ENCODE peak calls at places on chromosomes 16 and 17, in eight cellular contexts. Z is mucosa of descending colon, S is epithelial cell of esophagus, Q is AG09319, M is body of pancreas, V is glutamatergic neuron, J is progenitor cell of endocrine pancreas, A is A549. R is an unnamed sample.

GRCh38 chr16:85033153-85033552 is 5.6 kb downstream of the KIAA0513 start:
- DNase-seq in Q (no peak), V (no peak), A (no peak), M (no peak), S (no peak), J (no peak), Z (no peak), R (no peak)

GRCh38 chr17:14015286-14015685 is 54.0 kb upstream of the COX10 start:
- DNase-seq in M (no peak), J (no peak), Z (no peak), Q (no peak), A (no peak), V (no peak), S (no peak), R (no peak)

GRCh38 chr16:85491798-85492616 is 121.1 kb upstream of the GSE1 start:
- DNase-seq in V (no peak), S (peak; percentile 59), Z (peak; percentile 56), J (no peak), A (no peak), M (peak; percentile 92), Q (no peak), R (no peak)

GRCh38 chr17:43669971-43670644 is 8.4 kb upstream of the MEOX1 start:
- DNase-seq in A (no peak), J (no peak), V (no peak), S (no peak), M (no peak), Z (peak; percentile 62), Q (no peak), R (no peak)

GRCh38 chr17:70699408-70699807 is 530.1 kb downstream of the KCNJ2 start:
- DNase-seq in J (no peak), M (no peak), Z (no peak), Q (no peak), V (no peak), S (no peak), A (no peak), R (no peak)

GRCh38 chr17:41959336-41960095 is 7.1 kb upstream of the CNP start:
- DNase-seq in S (peak; percentile 59), A (peak; percentile 76), Q (peak; percentile 22), J (no peak), M (peak; percentile 52), Z (no peak), V (peak; percentile 63), R (no peak)

GRCh38 chr16:69513180-69513966 is 52.4 kb upstream of the NFAT5 start:
- DNase-seq in J (no peak), M (no peak), V (no peak), A (no peak), Z (no peak), Q (no peak), S (peak; percentile 97), R (no peak)

GRCh38 chr17:40763752-40764151 is 8.2 kb downstream of the KRT26 start:
- DNase-seq in S (no peak), M (no peak), J (no peak), Z (no peak), Q (no peak), A (no peak), V (no peak), R (no peak)

GRCh38 chr17:1634841-1635650 is 6.4 kb upstream of the SLC43A2 start:
- DNase-seq in V (no peak), J (no peak), Q (no peak), Z (no peak), M (no peak), A (no peak), S (no peak), R (no peak)

GRCh38 chr17:75842963-75843576 is 1.1 kb downstream of the UNC13D start:
- DNase-seq in Q (no peak), S (no peak), V (peak; percentile 12), A (no peak), Z (no peak), M (no peak), J (no peak), R (no peak)

GRCh38 chr17:57626520-57627210 is 118.4 kb downstream of the CCDC182 start:
- DNase-seq in Q (no peak), J (no peak), A (no peak), S (no peak), V (no peak), Z (no peak), M (no peak), R (no peak)

GRCh38 chr16:53429221-53429943 is 4.9 kb upstream of the RBL2 start:
- DNase-seq in Q (no peak), J (no peak), M (no peak), A (no peak), S (peak; percentile 72), V (no peak), Z (peak; percentile 28), R (no peak)

GRCh38 chr16:1645914-1646525 is 32.1 kb upstream of the JPT2 start:
- DNase-seq in M (no peak), S (peak; percentile 86), Q (no peak), V (no peak), J (no peak), Z (no peak), A (peak; percentile 87), R (no peak)

GRCh38 chr17:66088173-66088572 is 103.8 kb downstream of the CEP112 start:
- DNase-seq in Z (no peak), M (no peak), Q (no peak), A (no peak), J (no peak), V (no peak), S (no peak), R (no peak)

GRCh38 chr17:74737299-74738050 is 419 bp downstream of the RAB37 start:
- DNase-seq in M (no peak), S (no peak), A (peak; percentile 80), Q (no peak), Z (no peak), J (no peak), V (peak; percentile 68), R (peak; percentile 66)
- TF ChIP-seq CTCF in M (no peak), S (peak; percentile 27), A (peak; percentile 44), Q (peak; percentile 23), Z (no peak), J (peak; percentile 43), V (peak; percentile 34), R (peak; percentile 65)

GRCh38 chr16:28139530-28139929 is 72.2 kb downstream of the XPO6 start:
- DNase-seq in V (no peak), S (no peak), Z (no peak), M (no peak), A (peak; percentile 22), Q (no peak), J (no peak), R (no peak)

GRCh38 chr16:28140788-28141618 is 70.8 kb downstream of the XPO6 start:
- DNase-seq in Z (peak; percentile 43), V (no peak), S (peak; percentile 56), M (no peak), A (no peak), Q (no peak), J (no peak), R (peak; percentile 72)

GRCh38 chr16:28131743-28132393 is 68.4 kb upstream of the GSG1L start:
- DNase-seq in V (no peak), Z (no peak), M (no peak), S (no peak), Q (no peak), A (no peak), J (no peak), R (no peak)

GRCh38 chr16:28133666-28134065 is 70.2 kb upstream of the GSG1L start:
- DNase-seq in V (no peak), Z (no peak), Q (no peak), S (no peak), A (no peak), M (no peak), J (no peak), R (no peak)

DNA sequence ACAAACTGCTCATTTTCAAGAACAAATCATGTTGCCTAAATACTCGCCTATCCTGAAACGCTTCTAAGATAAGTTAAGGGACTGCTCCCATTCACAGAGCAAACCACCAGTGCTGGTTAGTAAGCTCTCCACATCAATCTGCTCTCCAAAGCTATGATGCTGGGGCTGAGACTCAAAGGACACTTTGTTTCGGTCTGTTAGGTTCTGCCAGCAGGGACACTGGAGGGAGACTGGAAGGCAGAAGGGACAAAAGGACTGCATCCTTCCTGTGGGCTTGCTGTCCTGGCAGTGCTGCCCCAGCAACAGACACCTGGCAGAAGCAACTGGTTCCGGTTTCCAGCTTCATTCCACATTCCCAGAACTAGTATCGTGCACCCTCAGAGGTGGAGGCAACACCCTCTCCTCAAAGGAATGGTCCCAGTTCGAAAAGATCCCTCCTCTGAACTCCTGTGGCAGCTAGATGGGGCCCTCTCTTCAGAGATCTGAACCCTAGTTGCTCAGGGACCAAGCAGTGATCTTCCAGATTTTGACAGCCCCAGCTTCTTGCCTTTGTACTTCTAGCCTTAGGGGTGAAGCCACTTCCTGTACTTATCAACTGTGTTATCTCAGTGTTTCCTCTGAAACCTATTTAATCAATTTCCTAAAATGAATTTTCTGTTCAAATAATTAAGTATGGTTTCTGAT is 73.4 kb upstream of the GSG1L start:
- DNase-seq in J (no peak), A (no peak), M (no peak), Q (no peak), Z (no peak), V (no peak), S (no peak), R (no peak)
- TF ChIP-seq CTCF in J (no peak), A (no peak), M (no peak), Q (no peak), Z (no peak), V (no peak), S (no peak), R (no peak)

DNA sequence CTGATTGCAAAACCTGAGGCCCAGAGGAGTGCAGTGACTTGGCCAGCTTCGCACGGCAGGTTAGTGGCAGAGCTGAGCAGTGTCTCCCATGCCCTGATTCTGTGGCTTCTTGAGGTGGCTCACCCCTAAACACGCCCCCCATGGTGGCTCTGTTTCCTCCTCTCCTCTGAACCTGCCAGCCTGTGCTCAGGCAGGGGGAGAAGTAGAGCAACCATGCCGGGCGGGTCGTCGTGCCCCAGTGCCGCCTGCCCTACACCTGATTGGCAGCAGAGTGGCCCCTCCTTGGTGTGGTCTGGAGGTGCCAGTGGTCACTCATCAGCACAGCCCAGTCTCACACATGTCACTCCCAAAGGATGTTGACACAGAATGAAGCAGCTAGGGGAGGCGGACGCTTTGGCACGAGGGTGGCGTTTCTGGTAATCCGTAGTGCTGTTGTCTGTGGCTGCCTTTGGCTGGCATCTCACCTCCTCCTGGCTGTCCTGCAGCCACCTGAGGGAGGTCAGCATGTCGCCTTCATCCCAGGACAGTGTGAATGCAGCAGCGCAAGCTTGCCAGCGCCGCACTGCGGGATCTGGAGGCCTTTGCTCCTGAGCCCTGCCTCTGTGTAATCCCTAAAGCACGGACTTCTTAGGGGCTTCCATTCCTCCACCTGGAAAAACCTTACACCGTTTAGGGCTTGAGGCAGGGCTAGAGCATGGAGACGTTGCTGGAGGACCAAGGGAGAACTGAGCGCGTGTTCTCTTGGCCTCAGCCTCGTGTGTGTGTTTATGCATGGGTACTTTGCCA is 294.7 kb downstream of the SEC14L1 start:
- DNase-seq in V (no peak), J (no peak), Q (no peak), A (no peak), M (no peak), S (no peak), Z (no peak), R (no peak)
- TF ChIP-seq CTCF in V (no peak), J (no peak), Q (no peak), A (no peak), M (no peak), S (no peak), Z (no peak), R (no peak)

DNA sequence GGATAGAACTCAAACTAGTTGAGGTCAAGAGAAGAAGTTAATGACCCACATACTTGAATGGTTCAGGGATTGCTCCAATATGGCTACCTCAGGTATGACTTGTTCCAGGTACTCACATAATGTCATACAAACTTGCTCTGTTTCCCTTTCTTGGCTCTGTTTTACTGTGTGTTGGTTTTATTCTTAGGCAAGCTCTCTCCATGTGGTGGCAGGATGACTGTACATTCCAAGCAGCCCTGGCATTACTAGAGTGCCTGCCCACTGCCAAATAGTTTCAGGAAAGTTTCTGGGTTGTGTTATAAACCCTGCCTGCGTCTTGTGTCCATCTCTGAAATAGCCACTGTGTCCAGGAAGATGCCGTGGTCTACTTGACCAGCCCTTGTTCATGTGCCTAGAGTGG is 476.8 kb downstream of the SHISA9 start:
- DNase-seq in J (no peak), V (no peak), S (no peak), M (no peak), Z (no peak), Q (no peak), A (no peak), R (no peak)
- TF ChIP-seq CTCF in J (no peak), V (no peak), S (no peak), M (no peak), Z (no peak), Q (no peak), A (no peak), R (no peak)